ENCODE peak calls at places on chromosomes 5 and 9, in five cellular contexts. X is A549, L is pancreas, N is DND-41, H is adrenal gland. U is an unnamed sample.
A peak's percentile ranks its signal among the peaks of the same experiment; 100 is the strongest.

GRCh38 chr9:116646661-116647514 is 40.2 kb upstream of the TRIM32 start:
- DNase-seq in L (no peak), X (peak; percentile 53), N (peak; percentile 3), H (no peak), U (no peak)

GRCh38 chr9:137685035-137685885 is 66.5 kb downstream of the EHMT1 start:
- DNase-seq in X (no peak), L (no peak), H (no peak), N (no peak), U (no peak)

GRCh38 chr9:92964981-92965758 is 17.8 kb downstream of the FGD3 start:
- DNase-seq in X (no peak), L (no peak), N (peak; percentile 47), H (no peak), U (peak; percentile 74)

GRCh38 chr5:14269395-14269794 is 126.3 kb downstream of the TRIO start:
- DNase-seq in N (no peak), X (no peak), L (no peak), H (no peak), U (no peak)

GRCh38 chr5:144183254-144183889 is 12.7 kb downstream of the KCTD16 start:
- DNase-seq in N (no peak), X (peak; percentile 54), L (no peak), H (no peak), U (no peak)

GRCh38 chr5:42811591-42812392 is at the start of gene SELENOP:
- DNase-seq in N (no peak), H (peak; percentile 72), L (no peak), X (peak; percentile 23), U (no peak)

GRCh38 chr5:157271740-157272271 is 5.9 kb downstream of the CYFIP2 start:
- DNase-seq in X (no peak), L (no peak), N (peak; percentile 97), H (no peak), U (peak; percentile 63)

GRCh38 chr5:82068723-82069122 is 96.9 kb downstream of the ATG10 start:
- DNase-seq in X (no peak), N (no peak), L (no peak), H (no peak), U (no peak)

GRCh38 chr5:31767335-31768031 is 128.6 kb downstream of the PDZD2 start:
- DNase-seq in N (no peak), H (no peak), L (no peak), X (no peak), U (no peak)

GRCh38 chr9:91433180-91433579 is 9.5 kb upstream of the NFIL3 start:
- DNase-seq in L (no peak), N (no peak), X (peak; percentile 91), H (no peak), U (no peak)

GRCh38 chr9:114314881-114315722 is 7.8 kb upstream of the ORM1 start:
- DNase-seq in X (no peak), N (no peak), L (peak; percentile 71), H (peak; percentile 8), U (peak; percentile 47)

GRCh38 chr9:137205126-137206069 is at the start of the genes NDOR1 and TMEM203:
- DNase-seq in N (peak; percentile 87), X (peak; percentile 84), H (peak; percentile 94), L (peak; percentile 99), U (peak; percentile 94)

GRCh38 chr5:42719034-42719433 is 37.6 kb upstream of the CCDC152 start:
- DNase-seq in H (no peak), X (no peak), L (no peak), N (no peak), U (no peak)

GRCh38 chr9:121748080-121748479 is 96.6 kb downstream of the DAB2IP start:
- DNase-seq in H (no peak), N (no peak), L (no peak), X (no peak), U (no peak)

GRCh38 chr9:110555551-110555950 is 24.0 kb downstream of the SVEP1 start:
- DNase-seq in H (no peak), N (no peak), X (no peak), L (no peak), U (no peak)

GRCh38 chr5:169302491-169303118 is 1.7 kb upstream of the SLIT3 start:
- DNase-seq in L (peak; percentile 85), H (peak; percentile 77), X (peak; percentile 88), N (peak; percentile 63), U (peak; percentile 65)

GRCh38 chr5:45774528-45774927 is 78.3 kb upstream of the HCN1 start:
- DNase-seq in N (no peak), X (no peak), L (no peak), H (no peak), U (no peak)

GRCh38 chr5:39648539-39649200 is 223.9 kb upstream of the DAB2 start:
- DNase-seq in L (no peak), H (no peak), N (no peak), X (peak; percentile 72), U (no peak)

GRCh38 chr9:126692759-126693427 is 79.2 kb downstream of the LMX1B start:
- DNase-seq in H (no peak), L (peak; percentile 47), N (no peak), X (no peak), U (no peak)

GRCh38 chr9:127684576-127684975 is 22.2 kb upstream of the CFAP157 start:
- DNase-seq in N (no peak), L (no peak), X (no peak), H (no peak), U (no peak)

GRCh38 chr5:5291357-5291756 is 131.1 kb upstream of the ICE1 start:
- DNase-seq in L (no peak), H (peak; percentile 53), X (no peak), N (no peak), U (no peak)

GRCh38 chr9:91210318-91210717 is 151.4 kb downstream of the AUH start:
- DNase-seq in X (no peak), N (no peak), H (no peak), L (no peak), U (no peak)

GRCh38 chr5:54024466-54024865 is 285.9 kb downstream of the ARL15 start:
- DNase-seq in L (no peak), N (no peak), H (no peak), X (no peak), U (no peak)

GRCh38 chr5:65156933-65157332 is 324.8 kb downstream of the ADAMTS6 start:
- DNase-seq in H (no peak), L (no peak), X (no peak), N (no peak), U (no peak)

GRCh38 chr5:111781200-111781599 is 24.2 kb upstream of the NREP start:
- DNase-seq in L (peak; percentile 51), N (no peak), X (no peak), H (peak; percentile 32), U (peak; percentile 73)

DNA sequence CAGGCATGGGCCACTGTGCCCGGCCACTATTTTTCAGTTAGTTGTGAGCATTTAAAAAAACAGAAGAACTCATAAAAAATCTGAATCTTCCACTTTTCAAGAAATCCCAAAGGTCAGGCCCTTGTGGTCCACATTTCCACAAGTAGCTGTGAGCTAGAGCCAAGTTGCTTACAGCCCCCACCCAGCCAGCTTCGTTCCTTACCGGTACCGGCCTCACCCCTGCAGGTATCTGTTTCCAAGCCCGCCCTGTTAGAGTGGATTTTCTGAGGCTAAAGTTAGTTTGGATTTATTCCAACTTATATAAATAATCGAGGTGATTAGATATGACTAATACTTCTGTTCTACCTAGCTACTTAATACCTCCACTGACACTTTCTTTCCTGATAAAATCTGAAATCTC is 81.0 kb downstream of the F2RL2 start:
- DNase-seq in X (no peak), H (no peak), N (no peak), L (no peak), U (no peak)
- H3K4me1 ChIP-seq in X (peaks cover 11% of the 10 kb centered on the region), H (peaks cover 7% of the 10 kb centered on the region), N (no peaks in the 10 kb centered on the region), L (peaks cover 23% of the 10 kb centered on the region), U (peaks cover 39% of the 10 kb centered on the region)

DNA sequence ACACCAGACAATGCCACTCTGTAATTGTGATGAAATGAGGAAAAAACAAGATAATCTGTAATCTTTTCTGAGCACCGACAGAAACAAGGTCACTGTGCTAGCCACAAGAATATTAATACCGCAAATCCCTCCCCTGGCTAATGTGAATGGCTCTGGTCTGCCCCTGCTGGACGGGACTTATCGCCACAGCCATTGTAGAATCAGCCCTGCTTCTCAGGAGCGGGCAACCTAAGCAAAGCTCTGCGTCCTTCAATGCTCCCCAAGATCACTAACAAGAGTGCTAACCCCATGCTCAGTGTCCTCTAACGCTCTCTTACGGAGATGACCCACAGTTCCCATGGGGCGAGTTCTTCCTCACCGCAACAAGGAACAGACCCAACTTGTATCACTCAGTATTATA is 42.7 kb downstream of the OR2V1 start:
- DNase-seq in N (no peak), H (no peak), X (peak; percentile 58), L (no peak), U (no peak)
- TF ChIP-seq CTCF in N (peak; percentile 48), H (no peak), X (peak; percentile 28), L (no peak), U (peak; percentile 23)

GRCh38 chr9:18296702-18297531 is 177.0 kb upstream of the ADAMTSL1 start:
- DNase-seq in X (no peak), H (no peak), N (no peak), L (no peak), U (no peak)

GRCh38 chr9:18294229-18294628 is 179.7 kb upstream of the ADAMTSL1 start:
- DNase-seq in L (no peak), X (no peak), H (no peak), N (no peak), U (no peak)

GRCh38 chr9:18299449-18299848 is 174.5 kb upstream of the ADAMTSL1 start:
- DNase-seq in L (no peak), N (no peak), H (no peak), X (no peak), U (no peak)

GRCh38 chr9:18297532-18297872 is 176.5 kb upstream of the ADAMTSL1 start:
- DNase-seq in H (no peak), X (peak; percentile 4), L (no peak), N (no peak), U (no peak)
- H3K4me3 ChIP-seq in H (no peak overlapping the region), X (no peak overlapping the region), L (no peak overlapping the region), N (no peak overlapping the region), U (no peak overlapping the region)

GRCh38 chr5:89864941-89865340 is 544.6 kb downstream of the CETN3 start:
- DNase-seq in N (no peak), L (no peak), H (no peak), X (no peak), U (no peak)
- H3K4me1 ChIP-seq in N (no peaks in the 10 kb centered on the region), L (no peaks in the 10 kb centered on the region), H (no peaks in the 10 kb centered on the region), X (no peaks in the 10 kb centered on the region), U (no peaks in the 10 kb centered on the region)

GRCh38 chr5:80714570-80715298 is 60.0 kb upstream of the DHFR start:
- DNase-seq in N (no peak), X (no peak), L (no peak), H (no peak), U (no peak)

GRCh38 chr5:80712914-80713313 is 58.1 kb upstream of the DHFR start:
- DNase-seq in N (no peak), H (no peak), L (no peak), X (no peak), U (no peak)

GRCh38 chr5:80713640-80714039 is 58.9 kb upstream of the DHFR start:
- DNase-seq in H (no peak), L (no peak), N (no peak), X (no peak), U (no peak)

GRCh38 chr5:80711216-80711615 is 56.4 kb upstream of the DHFR start:
- DNase-seq in N (no peak), L (no peak), H (no peak), X (no peak), U (no peak)

DNA sequence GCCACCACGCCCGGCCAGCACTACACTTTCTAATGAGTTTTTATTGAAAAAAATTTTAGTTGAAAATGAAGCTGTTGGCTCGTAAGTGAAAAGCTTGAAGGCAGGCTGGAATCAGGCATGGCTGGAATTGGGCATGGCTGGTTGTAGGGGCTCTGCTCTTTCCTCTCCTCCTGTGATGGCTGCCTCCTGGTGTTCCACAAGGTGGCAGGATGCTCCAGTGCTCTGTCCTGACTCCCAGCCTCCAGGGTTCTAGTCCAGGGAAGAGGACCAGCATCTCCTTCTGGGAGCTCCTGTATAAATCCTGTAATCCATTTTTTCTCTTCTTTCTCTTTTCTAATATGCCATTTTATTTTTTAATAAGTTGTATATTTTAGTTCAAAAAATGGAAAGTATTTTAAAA is 57.2 kb upstream of the DHFR start:
- DNase-seq in L (no peak), H (no peak), X (peak; percentile 54), N (peak; percentile 26), U (no peak)
- TF ChIP-seq CTCF in L (no peak), H (peak; percentile 37), X (peak; percentile 55), N (peak; percentile 68), U (peak; percentile 9)

U was measured in lower lobe of right lung.